ENCODE peak calls at places on chromosomes 3 and 15, in five cellular contexts. R is A549, I is ovary, Q is IMR-90, V is right lobe of liver. C is an unnamed sample.

GRCh38 chr3:139797724-139798343 is 120.1 kb upstream of the NMNAT3 start:
- DNase-seq in V (no peak), I (peak; percentile 71), Q (peak; percentile 6), R (peak; percentile 5), C (no peak)

GRCh38 chr3:97712919-97713318 is 51.6 kb upstream of the ARL6 start:
- DNase-seq in I (no peak), V (no peak), Q (no peak), R (no peak), C (no peak)

GRCh38 chr15:63063877-63064409 is 21.4 kb downstream of the TPM1 start:
- DNase-seq in R (no peak), Q (no peak), I (no peak), V (no peak), C (no peak)

GRCh38 chr3:55854395-55854994 is 367.4 kb upstream of the WNT5A start:
- DNase-seq in R (no peak), I (no peak), V (no peak), Q (no peak), C (no peak)

GRCh38 chr3:185728630-185729334 is 96.1 kb downstream of the IGF2BP2 start:
- DNase-seq in I (no peak), Q (no peak), R (peak; percentile 12), V (no peak), C (no peak)

GRCh38 chr3:71854096-71854495 is 69.1 kb upstream of the PROK2 start:
- DNase-seq in Q (no peak), V (no peak), I (no peak), R (no peak), C (no peak)

GRCh38 chr15:35680951-35681350 is 135.0 kb upstream of the DPH6 start:
- DNase-seq in V (no peak), R (no peak), I (no peak), Q (no peak), C (no peak)

GRCh38 chr3:140883428-140883827 is 58.2 kb upstream of the SLC25A36 start:
- DNase-seq in Q (no peak), R (no peak), V (no peak), I (no peak), C (no peak)

GRCh38 chr3:187770224-187770623 is 25.0 kb upstream of the BCL6 start:
- DNase-seq in I (no peak), R (no peak), Q (no peak), V (no peak), C (no peak)

GRCh38 chr3:178514411-178514800 is 21.8 kb upstream of the KCNMB2 start:
- DNase-seq in V (no peak), R (no peak), I (no peak), Q (no peak), C (no peak)

GRCh38 chr3:58000713-58001467 is 7.3 kb upstream of the FLNB start:
- DNase-seq in I (no peak), Q (no peak), R (no peak), V (no peak), C (no peak)

GRCh38 chr3:161508852-161509477 is 12.4 kb downstream of the OTOL1 start:
- DNase-seq in V (no peak), R (peak; percentile 6), Q (no peak), I (no peak), C (no peak)

GRCh38 chr3:126394977-126395321 is 240 bp downstream of the CFAP100 start:
- DNase-seq in I (no peak), R (no peak), V (peak; percentile 39), Q (no peak), C (no peak)

GRCh38 chr3:8648873-8649741 is 4.5 kb upstream of the SSUH2 start:
- DNase-seq in I (no peak), Q (no peak), V (no peak), R (no peak), C (no peak)

GRCh38 chr3:189458536-189458935 is 172.7 kb upstream of the TP63 start:
- DNase-seq in R (no peak), V (no peak), Q (no peak), I (no peak), C (no peak)

GRCh38 chr15:55241895-55242294 is 45.2 kb upstream of the RSL24D1 start:
- DNase-seq in Q (peak; percentile 71), V (no peak), R (no peak), I (no peak), C (no peak)

GRCh38 chr15:64754663-64755426 is 20.5 kb downstream of the RBPMS2 start:
- DNase-seq in V (no peak), Q (no peak), R (no peak), I (no peak), C (no peak)

GRCh38 chr15:89172921-89173320 is 48.5 kb downstream of the RLBP1 start:
- DNase-seq in Q (no peak), I (no peak), R (no peak), V (no peak), C (no peak)

GRCh38 chr3:32246079-32246675 is 7.7 kb downstream of the CMTM8 start:
- DNase-seq in V (no peak), I (no peak), Q (no peak), R (no peak), C (no peak)

GRCh38 chr3:132228923-132229322 is 88.3 kb upstream of the ACP3 start:
- DNase-seq in R (peak; percentile 24), I (no peak), V (no peak), Q (peak; percentile 10), C (no peak)

GRCh38 chr3:156554842-156555687 is at the start of gene SSR3:
- DNase-seq in Q (peak; percentile 100), I (peak; percentile 99), V (peak; percentile 100), R (peak; percentile 99), C (peak; percentile 71)

GRCh38 chr3:177385831-177386301 is 188.6 kb upstream of the TBL1XR1 start:
- DNase-seq in I (no peak), Q (peak; percentile 76), V (no peak), R (no peak), C (no peak)

GRCh38 chr3:100492810-100493140 is 356 bp downstream of the TMEM45A start:
- DNase-seq in R (no peak), Q (no peak), V (no peak), I (no peak), C (no peak)

GRCh38 chr15:66109826-66110225 is 143.7 kb downstream of the MEGF11 start:
- DNase-seq in Q (no peak), R (no peak), V (no peak), I (no peak), C (no peak)

GRCh38 chr3:28089527-28089897 is 151.9 kb upstream of the CMC1 start:
- DNase-seq in R (no peak), V (no peak), I (no peak), Q (no peak), C (no peak)

GRCh38 chr3:58962040-58962651 is 87.7 kb downstream of the CFAP20DC start:
- DNase-seq in Q (peak; percentile 59), V (no peak), I (no peak), R (no peak), C (no peak)

GRCh38 chr3:53773586-53774368 is 72.4 kb downstream of the CHDH start:
- DNase-seq in V (no peak), I (peak; percentile 44), R (no peak), Q (peak; percentile 89), C (no peak)

GRCh38 chr15:41892621-41893421 is 1.0 kb downstream of the SPTBN5 start:
- DNase-seq in V (peak; percentile 96), R (no peak), Q (no peak), I (no peak), C (no peak)

GRCh38 chr3:172524611-172525010 is 1.4 kb upstream of the TNFSF10 start:
- DNase-seq in V (no peak), I (no peak), Q (peak; percentile 86), R (no peak), C (no peak)

GRCh38 chr3:60085649-60086048 is 1035.8 kb upstream of the CFAP20DC start:
- DNase-seq in R (no peak), V (no peak), Q (no peak), I (no peak), C (no peak)

GRCh38 chr15:53978248-53978906 is at the start of gene UNC13C:
- DNase-seq in Q (no peak), I (no peak), R (peak; percentile 21), V (no peak), C (no peak)

GRCh38 chr15:77087213-77087612 is 16.3 kb upstream of the TSPAN3 start:
- DNase-seq in R (no peak), Q (no peak), I (no peak), V (no peak), C (no peak)

GRCh38 chr15:77081971-77082370 is 11.1 kb upstream of the TSPAN3 start:
- DNase-seq in V (no peak), I (no peak), R (no peak), Q (peak; percentile 40), C (no peak)

DNA sequence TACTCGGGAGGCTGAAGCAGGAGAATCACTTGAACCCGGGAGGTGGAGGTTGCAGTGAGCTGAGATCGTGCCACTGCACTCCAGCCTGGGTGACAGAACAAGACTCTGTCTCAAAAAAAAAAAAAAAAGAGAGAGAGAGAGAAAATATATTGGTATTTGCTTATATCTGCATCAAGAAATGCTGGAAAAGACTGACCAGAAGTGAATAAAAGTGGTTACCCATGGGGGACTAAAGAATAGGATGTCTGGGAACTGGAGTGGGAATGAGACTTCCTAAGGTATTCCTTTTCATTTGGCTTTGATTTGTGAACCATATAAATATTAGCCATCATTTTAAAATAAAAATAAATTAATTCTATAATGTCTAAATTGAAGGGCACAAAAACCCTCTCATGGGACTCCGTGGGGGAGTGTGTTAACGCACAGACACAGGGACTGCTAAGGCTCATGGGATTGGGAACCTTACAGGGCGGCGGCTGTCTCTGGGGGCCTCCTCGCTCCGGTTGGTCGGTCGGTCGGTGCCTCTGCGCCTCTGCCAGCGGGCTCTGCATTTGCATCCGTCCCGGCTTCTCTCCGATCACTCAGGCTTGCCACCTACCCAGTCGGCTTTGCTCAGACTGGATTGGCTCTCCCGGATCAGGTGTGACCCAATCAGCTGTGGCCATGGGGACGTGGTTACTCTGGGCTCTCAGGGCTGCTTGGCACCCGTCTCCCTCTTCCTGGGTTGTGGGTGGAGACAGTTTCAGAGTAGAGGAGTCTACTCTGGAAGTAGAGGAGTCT is 12.7 kb upstream of the TSPAN3 start:
- DNase-seq in R (peak; percentile 82), I (peak; percentile 57), Q (peak; percentile 15), V (peak; percentile 60), C (no peak)
- TF ChIP-seq POLR2A in R (peak; percentile 27), I (no peak), Q (no peak), V (no peak), C (no peak)

GRCh38 chr15:34336947-34337556 is 529 bp downstream of the SLC12A6 start:
- DNase-seq in V (no peak), Q (no peak), I (no peak), R (no peak), C (no peak)

GRCh38 chr15:34337557-34338306 is at the start of gene SLC12A6:
- DNase-seq in V (peak; percentile 94), R (peak; percentile 91), I (peak; percentile 89), Q (peak; percentile 93), C (peak; percentile 91)

GRCh38 chr15:34335176-34335575 is 2.4 kb downstream of the SLC12A6 start:
- DNase-seq in Q (no peak), I (no peak), V (no peak), R (no peak), C (no peak)

GRCh38 chr15:34334676-34335075 is 2.9 kb downstream of the SLC12A6 start:
- DNase-seq in I (no peak), Q (no peak), V (no peak), R (no peak), C (no peak)

GRCh38 chr15:34336333-34336732 is 1.2 kb downstream of the SLC12A6 start:
- DNase-seq in Q (no peak), V (no peak), R (no peak), I (no peak), C (no peak)
- TF ChIP-seq POLR2A in Q (no peak), V (no peak), R (no peak), I (no peak), C (no peak)

GRCh38 chr15:85124173-85124572 is 142.5 kb downstream of the PDE8A start:
- DNase-seq in I (no peak), R (no peak), Q (no peak), V (no peak), C (no peak)
- TF ChIP-seq POLR2A in I (no peak), R (no peak), Q (no peak), V (no peak), C (no peak)

GRCh38 chr3:67419779-67420178 is 234.6 kb downstream of the SUCLG2 start:
- DNase-seq in Q (no peak), R (no peak), V (no peak), I (no peak), C (no peak)
- TF ChIP-seq POLR2A in Q (no peak), R (no peak), V (no peak), I (no peak), C (no peak)